ENCODE peak calls at places on chromosomes 12 and 14, in nine cellular contexts. R is OCI-LY7; K is astrocyte; H is stimulated activated CD4-positive, alpha-beta T cell treated with anti-CD3 and anti-CD28 coated beads, Interleukin-1b, Interleukin-23, amount 100 ng/mL, for 24 hours; Z is stomach; D is T-cell; W is BE2C; X is ACHN; N is midbrain. A is an unnamed sample.

GRCh38 chr14:53432378-53432802 is 279.3 kb upstream of the DDHD1 start:
- DNase-seq in R (peak), K (peak), H (no peak), Z (no peak), D (no peak), W (peak), X (peak), N (no peak), A (peak)

GRCh38 chr14:29587046-29587445 is 340.6 kb downstream of the PRKD1 start:
- DNase-seq in R (no peak), K (no peak), H (no peak), Z (no peak), D (no peak), W (no peak), X (no peak), N (no peak), A (no peak)

GRCh38 chr12:29273178-29273843 is 107.7 kb downstream of the ERGIC2 start:
- DNase-seq in R (no peak), K (no peak), H (no peak), Z (no peak), D (no peak), W (no peak), X (no peak), N (no peak), A (no peak)

GRCh38 chr12:121917950-121918678 is at the start of gene CFAP251:
- DNase-seq in R (peak), K (peak), H (peak), Z (peak), D (peak), W (peak), X (peak), N (peak), A (peak)

GRCh38 chr14:79949906-79950305 is 261.4 kb downstream of the DIO2 start:
- DNase-seq in R (no peak), K (no peak), H (no peak), Z (no peak), D (no peak), W (no peak), X (no peak), N (no peak), A (no peak)

GRCh38 chr12:115404761-115405470 is 720.9 kb upstream of the TBX3 start:
- DNase-seq in R (no peak), K (peak), H (no peak), Z (no peak), D (no peak), W (no peak), X (peak), N (no peak), A (no peak)

GRCh38 chr12:68865399-68866154 is 57.6 kb downstream of the MDM2 start:
- DNase-seq in R (no peak), K (peak), H (no peak), Z (no peak), D (no peak), W (no peak), X (no peak), N (no peak), A (no peak)

GRCh38 chr12:106275458-106275857 is 27.1 kb upstream of the TCP11L2 start:
- DNase-seq in R (no peak), K (no peak), H (no peak), Z (no peak), D (no peak), W (no peak), X (no peak), N (no peak), A (no peak)

GRCh38 chr12:92955997-92956663 is 27.0 kb upstream of the EEA1 start:
- DNase-seq in R (no peak), K (peak), H (no peak), Z (no peak), D (no peak), W (no peak), X (no peak), N (no peak), A (no peak)

GRCh38 chr14:91067186-91067585 is 6.7 kb upstream of the RPS6KA5 start:
- DNase-seq in R (peak), K (no peak), H (no peak), Z (no peak), D (peak), W (no peak), X (no peak), N (no peak), A (peak)

GRCh38 chr12:133120385-133121191 is 9.5 kb downstream of the ZNF891 start:
- DNase-seq in R (no peak), K (no peak), H (no peak), Z (no peak), D (no peak), W (no peak), X (peak), N (no peak), A (peak)

GRCh38 chr12:26789731-26790644 is 43.0 kb downstream of the ITPR2 start:
- DNase-seq in R (no peak), K (peak), H (no peak), Z (no peak), D (no peak), W (no peak), X (peak), N (no peak), A (no peak)

GRCh38 chr14:21071225-21072041 is 1.3 kb downstream of the ARHGEF40 start:
- DNase-seq in R (peak), K (peak), H (no peak), Z (peak), D (no peak), W (peak), X (peak), N (peak), A (peak)

GRCh38 chr12:55957106-55957859 is 8.6 kb downstream of the PMEL start:
- DNase-seq in R (no peak), K (no peak), H (no peak), Z (peak), D (no peak), W (no peak), X (no peak), N (no peak), A (no peak)

GRCh38 chr14:89681086-89682018 is 264.3 kb upstream of the FOXN3 start:
- DNase-seq in R (peak), K (no peak), H (no peak), Z (no peak), D (no peak), W (no peak), X (no peak), N (peak), A (peak)

GRCh38 chr12:104050436-104050835 is 449 bp upstream of the GLT8D2 start:
- DNase-seq in R (no peak), K (no peak), H (no peak), Z (no peak), D (no peak), W (no peak), X (no peak), N (no peak), A (no peak)

GRCh38 chr14:41521891-41522290 is 84.8 kb upstream of the LRFN5 start:
- DNase-seq in R (no peak), K (no peak), H (no peak), Z (no peak), D (no peak), W (no peak), X (no peak), N (no peak), A (no peak)

GRCh38 chr12:6608592-6609311 is 1.6 kb upstream of the CHD4 start:
- DNase-seq in R (peak), K (no peak), H (no peak), Z (no peak), D (no peak), W (peak), X (no peak), N (no peak), A (peak)

GRCh38 chr14:54343276-54344121 is 53.3 kb upstream of the CDKN3 start:
- DNase-seq in R (no peak), K (peak), H (no peak), Z (no peak), D (no peak), W (no peak), X (no peak), N (no peak), A (no peak)

GRCh38 chr12:52805000-52805399 is 8.9 kb downstream of the KRT4 start:
- DNase-seq in R (no peak), K (no peak), H (no peak), Z (no peak), D (no peak), W (no peak), X (no peak), N (no peak), A (peak)

GRCh38 chr14:91352696-91353692 is 64.6 kb downstream of the CCDC88C start:
- DNase-seq in R (peak), K (no peak), H (no peak), Z (no peak), D (no peak), W (no peak), X (no peak), N (no peak), A (no peak)

GRCh38 chr12:43282106-43282505 is 269.9 kb downstream of the ADAMTS20 start:
- DNase-seq in R (no peak), K (no peak), H (no peak), Z (no peak), D (no peak), W (no peak), X (peak), N (no peak), A (no peak)

GRCh38 chr12:47267571-47267970 is 187.8 kb upstream of the AMIGO2 start:
- DNase-seq in R (no peak), K (no peak), H (no peak), Z (no peak), D (no peak), W (no peak), X (no peak), N (no peak), A (no peak)

GRCh38 chr12:44876554-44877275 is 600 bp upstream of the NELL2 start:
- DNase-seq in R (peak), K (peak), H (no peak), Z (no peak), D (peak), W (peak), X (peak), N (no peak), A (no peak)

GRCh38 chr12:68225576-68226476 is at the start of gene IL26:
- DNase-seq in R (no peak), K (no peak), H (no peak), Z (no peak), D (no peak), W (no peak), X (no peak), N (no peak), A (no peak)

GRCh38 chr14:47207636-47208035 is 467.8 kb downstream of the MDGA2 start:
- DNase-seq in R (no peak), K (no peak), H (no peak), Z (no peak), D (no peak), W (no peak), X (peak), N (peak), A (no peak)

GRCh38 chr14:101988377-101988776 is 24.0 kb downstream of the DYNC1H1 start:
- DNase-seq in R (no peak), K (no peak), H (no peak), Z (no peak), D (no peak), W (no peak), X (no peak), N (no peak), A (no peak)

GRCh38 chr14:100654814-100655795 is 67.9 kb upstream of the BEGAIN start:
- DNase-seq in R (no peak), K (peak), H (peak), Z (peak), D (peak), W (peak), X (peak), N (no peak), A (no peak)

GRCh38 chr12:47231456-47231855 is 151.7 kb upstream of the AMIGO2 start:
- DNase-seq in R (no peak), K (peak), H (no peak), Z (no peak), D (no peak), W (no peak), X (no peak), N (no peak), A (no peak)

GRCh38 chr12:98644433-98644711 is 216 bp downstream of the IKBIP start:
- DNase-seq in R (no peak), K (no peak), H (no peak), Z (peak), D (no peak), W (peak), X (no peak), N (no peak), A (no peak)

GRCh38 chr12:94561943-94562411 is 88.4 kb downstream of the TMCC3 start:
- DNase-seq in R (peak), K (no peak), H (no peak), Z (peak), D (no peak), W (peak), X (peak), N (peak), A (no peak)

GRCh38 chr12:106766393-106766826 is 8.1 kb upstream of the RIC8B start:
- DNase-seq in R (no peak), K (no peak), H (no peak), Z (peak), D (no peak), W (no peak), X (peak), N (peak), A (no peak)

GRCh38 chr12:98698603-98699463 is 53.7 kb downstream of the APAF1 start:
- DNase-seq in R (peak), K (peak), H (peak), Z (peak), D (peak), W (peak), X (peak), N (peak), A (peak)

GRCh38 chr14:92392726-92393125 is 69.8 kb downstream of the SLC24A4 start:
- DNase-seq in R (no peak), K (no peak), H (no peak), Z (no peak), D (no peak), W (no peak), X (no peak), N (no peak), A (peak)

GRCh38 chr12:72214163-72214562 is 58.0 kb upstream of the TRHDE start:
- DNase-seq in R (no peak), K (peak), H (no peak), Z (no peak), D (no peak), W (no peak), X (no peak), N (no peak), A (no peak)

GRCh38 chr14:54703082-54703481 is 136.2 kb downstream of the SAMD4A start:
- DNase-seq in R (no peak), K (no peak), H (no peak), Z (no peak), D (no peak), W (no peak), X (no peak), N (no peak), A (no peak)

GRCh38 chr12:49515266-49515665 is 23.6 kb upstream of the KCNH3 start:
- DNase-seq in R (no peak), K (peak), H (no peak), Z (no peak), D (no peak), W (no peak), X (peak), N (no peak), A (no peak)

A was measured in MV-4-11.